ENCODE peak calls at places on chromosomes 1 and 21, in four cellular contexts. One of them, this sample, is unnamed.

GRCh38 chr1:244730934-244731434 is 78.1 kb downstream of the DESI2 start:
- DNase-seq in psoas muscle: no peak
- DNase-seq in left ventricle myocardium inferior: no peak
- DNase-seq in CD8-positive, alpha-beta T cell: no peak
- DNase-seq in this sample: no peak

GRCh38 chr1:2821970-2822620 is 20.6 kb upstream of the TTC34 start:
- DNase-seq in psoas muscle: peak
- DNase-seq in left ventricle myocardium inferior: peak
- DNase-seq in CD8-positive, alpha-beta T cell: peak
- DNase-seq in this sample: peak

GRCh38 chr1:30321216-30321910 is 402.0 kb downstream of the MATN1 start:
- DNase-seq in left ventricle myocardium inferior: no peak
- DNase-seq in CD8-positive, alpha-beta T cell: no peak
- DNase-seq in psoas muscle: no peak
- DNase-seq in this sample: no peak

GRCh38 chr1:186927884-186928283 is 99.1 kb downstream of the PLA2G4A start:
- DNase-seq in CD8-positive, alpha-beta T cell: no peak
- DNase-seq in left ventricle myocardium inferior: no peak
- DNase-seq in psoas muscle: no peak
- DNase-seq in this sample: no peak

GRCh38 chr1:36114371-36114770 is 10.7 kb downstream of the COL8A2 start:
- DNase-seq in psoas muscle: no peak
- DNase-seq in CD8-positive, alpha-beta T cell: no peak
- DNase-seq in left ventricle myocardium inferior: no peak
- DNase-seq in this sample: no peak

GRCh38 chr1:68142461-68142860 is 89.9 kb downstream of the WLS start:
- DNase-seq in psoas muscle: no peak
- DNase-seq in CD8-positive, alpha-beta T cell: no peak
- DNase-seq in left ventricle myocardium inferior: no peak
- DNase-seq in this sample: no peak

GRCh38 chr1:29826646-29827045 is 590.3 kb downstream of the PTPRU start:
- DNase-seq in CD8-positive, alpha-beta T cell: no peak
- DNase-seq in psoas muscle: no peak
- DNase-seq in left ventricle myocardium inferior: no peak
- DNase-seq in this sample: no peak

GRCh38 chr1:46413596-46413985 is 19.5 kb downstream of the FAAH start:
- DNase-seq in CD8-positive, alpha-beta T cell: peak
- DNase-seq in left ventricle myocardium inferior: no peak
- DNase-seq in psoas muscle: peak
- DNase-seq in this sample: peak

GRCh38 chr1:33270808-33271465 is 14.6 kb downstream of the ZNF362 start:
- DNase-seq in psoas muscle: no peak
- DNase-seq in left ventricle myocardium inferior: no peak
- DNase-seq in CD8-positive, alpha-beta T cell: no peak
- DNase-seq in this sample: no peak

GRCh38 chr21:44784810-44785209 is 16.8 kb downstream of the UBE2G2 start:
- DNase-seq in psoas muscle: no peak
- DNase-seq in CD8-positive, alpha-beta T cell: no peak
- DNase-seq in left ventricle myocardium inferior: no peak
- DNase-seq in this sample: no peak

GRCh38 chr1:247588060-247588459 is at the start of gene OR2G2:
- DNase-seq in left ventricle myocardium inferior: no peak
- DNase-seq in psoas muscle: no peak
- DNase-seq in CD8-positive, alpha-beta T cell: no peak
- DNase-seq in this sample: no peak

GRCh38 chr1:206924549-206925115 is 2.9 kb upstream of the FCMR start:
- DNase-seq in CD8-positive, alpha-beta T cell: no peak
- DNase-seq in left ventricle myocardium inferior: no peak
- DNase-seq in psoas muscle: no peak
- DNase-seq in this sample: no peak

GRCh38 chr1:179831852-179832699 is 45.5 kb downstream of the TOR1AIP2 start:
- DNase-seq in CD8-positive, alpha-beta T cell: no peak
- DNase-seq in left ventricle myocardium inferior: no peak
- DNase-seq in psoas muscle: no peak
- DNase-seq in this sample: peak

GRCh38 chr1:13799502-13800283 is 99.7 kb downstream of the PRDM2 start:
- DNase-seq in CD8-positive, alpha-beta T cell: no peak
- DNase-seq in left ventricle myocardium inferior: no peak
- DNase-seq in psoas muscle: no peak
- DNase-seq in this sample: no peak

GRCh38 chr1:101004666-101005065 is 20.9 kb downstream of the DPH5 start:
- DNase-seq in left ventricle myocardium inferior: no peak
- DNase-seq in CD8-positive, alpha-beta T cell: no peak
- DNase-seq in psoas muscle: no peak
- DNase-seq in this sample: no peak

GRCh38 chr1:226716577-226716976 is 22.5 kb downstream of the ITPKB start:
- DNase-seq in left ventricle myocardium inferior: no peak
- DNase-seq in psoas muscle: no peak
- DNase-seq in CD8-positive, alpha-beta T cell: no peak
- DNase-seq in this sample: no peak

DNA sequence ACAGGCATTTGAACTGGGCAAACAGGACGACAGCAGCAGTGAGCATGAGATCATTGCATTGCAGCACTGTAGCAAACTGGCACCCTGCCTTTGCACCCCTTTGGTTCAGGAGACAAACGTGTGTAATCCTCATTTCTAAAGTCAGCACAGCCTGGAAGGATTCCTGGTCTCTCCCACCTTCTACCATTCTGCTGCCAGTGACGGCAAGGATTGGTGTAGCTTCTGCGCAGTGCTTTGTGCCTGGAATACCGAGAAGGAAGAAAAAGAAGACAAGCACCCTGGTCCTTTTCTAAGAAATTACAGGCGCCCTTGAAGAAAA is 805.3 kb downstream of the USP25 start:
- DNase-seq in CD8-positive, alpha-beta T cell: no peak
- DNase-seq in psoas muscle: peak
- DNase-seq in left ventricle myocardium inferior: peak
- DNase-seq in this sample: no peak
- H3K4me3 ChIP-seq in CD8-positive, alpha-beta T cell: no peak
- H3K4me3 ChIP-seq in psoas muscle: peak
- H3K4me3 ChIP-seq in left ventricle myocardium inferior: peak
- H3K4me3 ChIP-seq in this sample: no peak

GRCh38 chr21:14453339-14453738 is 70.4 kb upstream of the HSPA13 start:
- DNase-seq in left ventricle myocardium inferior: no peak
- DNase-seq in psoas muscle: no peak
- DNase-seq in CD8-positive, alpha-beta T cell: no peak
- DNase-seq in this sample: no peak
- H3K27ac ChIP-seq in left ventricle myocardium inferior: no peak
- H3K27ac ChIP-seq in psoas muscle: no peak
- H3K27ac ChIP-seq in CD8-positive, alpha-beta T cell: no peak
- H3K27ac ChIP-seq in this sample: no peak

DNA sequence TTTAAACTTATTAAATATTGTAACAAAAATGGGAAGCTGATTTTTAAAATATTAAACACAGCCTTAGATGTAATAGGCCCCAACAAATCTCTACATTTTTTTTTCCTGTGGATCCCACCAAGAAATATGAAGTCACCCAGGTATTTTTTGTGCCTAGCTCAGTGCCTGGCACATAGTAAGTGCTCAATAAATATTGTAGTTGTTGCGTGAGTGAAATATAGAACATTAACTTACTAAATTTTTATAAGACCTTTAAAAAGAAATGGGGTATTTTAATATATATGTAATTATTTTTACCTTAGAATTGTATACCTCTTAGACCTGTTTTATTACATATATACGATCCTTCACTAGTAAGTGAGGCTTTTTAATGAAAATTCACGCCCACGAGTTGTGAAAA is 569 bp upstream of the DNAH14 start:
- DNase-seq in psoas muscle: no peak
- DNase-seq in left ventricle myocardium inferior: no peak
- DNase-seq in CD8-positive, alpha-beta T cell: no peak
- DNase-seq in this sample: no peak
- H3K4me3 ChIP-seq in psoas muscle: no peak
- H3K4me3 ChIP-seq in left ventricle myocardium inferior: peak
- H3K4me3 ChIP-seq in CD8-positive, alpha-beta T cell: no peak
- H3K4me3 ChIP-seq in this sample: no peak

DNA sequence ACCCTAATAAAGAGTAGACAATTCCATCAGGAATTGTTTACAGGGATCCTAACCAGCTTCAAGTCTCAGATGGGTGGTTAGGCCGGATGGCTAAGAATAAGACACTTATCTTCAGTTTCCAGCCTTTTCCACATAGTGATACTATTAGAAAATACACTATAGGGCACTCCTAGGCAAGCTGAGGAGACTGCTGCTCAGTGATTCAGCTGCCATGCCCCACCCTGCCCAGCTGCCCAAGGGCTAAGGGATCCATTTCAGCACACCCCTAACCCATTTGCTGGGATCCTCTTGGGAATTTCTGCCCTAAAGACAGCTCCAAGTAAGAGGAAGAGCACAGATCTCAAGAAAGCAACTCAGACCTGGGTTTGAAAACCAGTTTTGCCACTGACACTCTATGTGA is 31.9 kb downstream of the PLPP3 start:
- DNase-seq in CD8-positive, alpha-beta T cell: no peak
- DNase-seq in left ventricle myocardium inferior: no peak
- DNase-seq in psoas muscle: no peak
- DNase-seq in this sample: no peak
- H3K27ac ChIP-seq in CD8-positive, alpha-beta T cell: no peak
- H3K27ac ChIP-seq in left ventricle myocardium inferior: peak
- H3K27ac ChIP-seq in psoas muscle: peak
- H3K27ac ChIP-seq in this sample: no peak

DNA sequence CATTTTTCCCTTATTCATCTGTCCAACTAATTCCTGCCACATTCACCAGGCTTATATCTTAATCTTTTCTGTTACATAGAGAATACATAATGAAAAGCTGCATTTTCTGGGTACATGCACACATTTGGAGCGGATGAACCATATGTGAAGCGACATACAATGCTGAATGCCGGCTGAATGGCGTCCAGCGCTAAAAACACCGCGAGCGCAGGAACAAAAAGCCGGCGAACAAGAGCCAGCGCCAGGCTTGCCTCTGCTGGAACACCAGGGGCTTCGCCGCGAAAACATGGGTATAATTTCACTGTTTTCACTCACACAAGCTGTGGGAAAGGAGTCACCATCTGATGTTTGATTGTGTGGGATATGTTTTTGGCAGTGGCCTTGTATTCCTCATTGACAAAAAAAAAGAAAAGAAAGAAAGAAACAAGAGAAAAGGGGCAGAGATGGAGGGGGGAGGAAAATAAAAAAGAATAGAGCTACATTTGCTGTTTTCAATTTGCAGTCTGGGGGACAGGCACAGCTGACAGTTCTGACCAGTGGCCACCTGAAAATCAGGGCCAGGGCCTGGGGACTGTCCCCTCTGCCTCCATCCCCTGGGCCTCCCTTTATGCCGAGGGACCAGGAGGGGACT is 70.3 kb upstream of the OLIG2 start:
- DNase-seq in left ventricle myocardium inferior: no peak
- DNase-seq in psoas muscle: no peak
- DNase-seq in CD8-positive, alpha-beta T cell: no peak
- DNase-seq in this sample: no peak
- H3K4me3 ChIP-seq in left ventricle myocardium inferior: no peak
- H3K4me3 ChIP-seq in psoas muscle: no peak
- H3K4me3 ChIP-seq in CD8-positive, alpha-beta T cell: no peak
- H3K4me3 ChIP-seq in this sample: no peak

DNA sequence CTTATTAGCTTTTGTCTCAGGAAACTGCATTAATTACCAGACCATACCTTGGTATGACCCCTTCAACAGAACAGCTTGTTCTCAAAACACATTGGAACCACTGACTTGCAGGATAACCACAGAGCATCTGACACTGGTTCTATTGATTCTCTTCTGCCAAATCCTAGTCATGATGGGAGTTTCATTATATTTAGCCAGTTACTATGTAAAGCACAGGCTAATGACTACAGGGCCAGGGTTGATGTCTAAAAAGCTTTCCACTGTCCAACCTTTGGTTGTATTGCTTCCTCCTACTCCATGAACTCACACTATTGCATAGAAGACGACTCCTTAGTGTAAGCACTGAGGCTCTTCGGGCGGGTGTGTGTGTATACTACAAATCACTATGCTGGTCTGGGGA is 3.8 kb downstream of the STMN1 start:
- DNase-seq in psoas muscle: no peak
- DNase-seq in CD8-positive, alpha-beta T cell: no peak
- DNase-seq in left ventricle myocardium inferior: no peak
- DNase-seq in this sample: no peak
- H3K27ac ChIP-seq in psoas muscle: no peak
- H3K27ac ChIP-seq in CD8-positive, alpha-beta T cell: no peak
- H3K27ac ChIP-seq in left ventricle myocardium inferior: no peak
- H3K27ac ChIP-seq in this sample: no peak

GRCh38 chr1:156126701-156127534 is 12.4 kb downstream of the LMNA start:
- DNase-seq in left ventricle myocardium inferior: peak
- DNase-seq in CD8-positive, alpha-beta T cell: peak
- DNase-seq in psoas muscle: peak
- DNase-seq in this sample: peak

GRCh38 chr1:156126043-156126700 is 11.7 kb downstream of the LMNA start:
- DNase-seq in CD8-positive, alpha-beta T cell: peak
- DNase-seq in psoas muscle: peak
- DNase-seq in left ventricle myocardium inferior: peak
- DNase-seq in this sample: peak

GRCh38 chr1:156123356-156124196 is 9.1 kb downstream of the LMNA start:
- DNase-seq in left ventricle myocardium inferior: peak
- DNase-seq in CD8-positive, alpha-beta T cell: peak
- DNase-seq in psoas muscle: peak
- DNase-seq in this sample: peak

GRCh38 chr1:156122519-156123355 is 8.2 kb downstream of the LMNA start:
- DNase-seq in left ventricle myocardium inferior: peak
- DNase-seq in CD8-positive, alpha-beta T cell: no peak
- DNase-seq in psoas muscle: peak
- DNase-seq in this sample: no peak

DNA sequence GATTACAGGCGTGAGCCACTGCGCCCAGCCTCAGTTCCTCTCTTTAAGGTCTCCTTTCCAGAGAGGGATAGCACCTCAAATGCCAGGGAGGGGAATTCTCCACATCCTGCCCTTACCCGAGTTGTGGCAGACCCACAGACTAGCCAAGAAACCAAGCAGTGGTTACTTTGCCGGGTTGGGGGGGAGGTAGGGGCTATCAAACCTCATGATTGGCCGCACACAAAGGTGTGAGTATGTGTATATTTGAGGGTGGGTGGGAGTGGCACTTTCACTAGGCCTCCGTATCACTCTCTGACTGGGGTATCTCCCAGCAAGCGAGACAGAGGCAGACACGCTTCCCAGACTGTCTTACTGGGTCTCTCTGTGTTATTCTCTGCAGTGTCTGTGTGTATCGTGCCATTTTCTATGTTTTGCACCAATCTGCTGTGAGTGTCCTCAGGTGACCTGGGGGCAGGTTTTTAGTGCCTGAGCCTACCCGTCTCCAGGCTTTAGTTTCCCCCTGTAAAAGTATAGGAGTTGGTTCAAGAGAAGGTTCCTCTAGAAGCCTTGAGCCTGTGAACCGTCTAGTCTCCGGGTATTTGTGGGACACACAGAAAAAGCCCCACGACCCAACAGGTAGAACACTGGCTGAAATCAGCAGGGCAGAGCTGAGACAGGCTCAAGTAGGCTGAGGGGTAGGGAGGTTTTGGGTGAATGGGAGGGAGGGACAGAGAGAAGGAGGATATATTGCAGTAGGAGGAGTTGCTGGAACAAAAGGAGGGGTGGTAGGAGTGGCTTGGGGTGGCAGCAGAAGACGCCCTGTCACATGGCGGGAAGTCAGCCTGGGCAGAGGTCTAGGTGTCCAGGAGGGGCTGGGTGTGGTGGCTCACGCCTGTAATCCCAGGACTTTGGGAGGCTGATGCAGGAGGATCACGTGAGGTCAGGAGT is 10.3 kb downstream of the LMNA start:
- DNase-seq in CD8-positive, alpha-beta T cell: peak
- DNase-seq in left ventricle myocardium inferior: no peak
- DNase-seq in psoas muscle: peak
- DNase-seq in this sample: peak
- H3K4me3 ChIP-seq in CD8-positive, alpha-beta T cell: no peak
- H3K4me3 ChIP-seq in left ventricle myocardium inferior: peak
- H3K4me3 ChIP-seq in psoas muscle: peak
- H3K4me3 ChIP-seq in this sample: no peak